ENCODE peak calls at places on chromosome 12, in seven cellular contexts. G is heart right ventricle, V is colonic mucosa, B is A673, L is MCF 10A, E is glutamatergic neuron, K is DND-41. Y is an unnamed sample.

GRCh38 chr12:117027251-117028086 is 71.7 kb downstream of the TESC start:
- DNase-seq in G (no peak), V (no peak), B (no peak), L (no peak), E (no peak), K (no peak), Y (no peak)

GRCh38 chr12:82659343-82660207 is 27.1 kb upstream of the TMTC2 start:
- DNase-seq in G (no peak), V (no peak), B (no peak), L (no peak), E (no peak), K (no peak), Y (no peak)

GRCh38 chr12:95002754-95003153 is 743 bp downstream of the NDUFA12 start:
- DNase-seq in G (no peak), V (no peak), B (no peak), L (no peak), E (no peak), K (no peak), Y (no peak)

GRCh38 chr12:124875803-124876132 is 12.1 kb upstream of the SCARB1 start:
- DNase-seq in G (no peak), V (peak), B (no peak), L (no peak), E (no peak), K (no peak), Y (no peak)

GRCh38 chr12:62910549-62911169 is 24.3 kb downstream of the PPM1H start:
- DNase-seq in G (no peak), V (no peak), B (no peak), L (no peak), E (no peak), K (no peak), Y (no peak)

GRCh38 chr12:123937707-123938600 is 34.7 kb downstream of the CCDC92 start:
- DNase-seq in G (no peak), V (no peak), B (no peak), L (no peak), E (no peak), K (peak), Y (peak)

GRCh38 chr12:130977046-130977758 is 23.5 kb downstream of the ADGRD1 start:
- DNase-seq in G (no peak), V (no peak), B (no peak), L (no peak), E (no peak), K (no peak), Y (no peak)

GRCh38 chr12:71980543-71980942 is 41.9 kb downstream of the TPH2 start:
- DNase-seq in G (no peak), V (no peak), B (no peak), L (no peak), E (no peak), K (no peak), Y (no peak)

GRCh38 chr12:99442758-99443157 is 204.8 kb upstream of the GARIN6 start:
- DNase-seq in G (no peak), V (no peak), B (no peak), L (no peak), E (no peak), K (no peak), Y (no peak)

GRCh38 chr12:17793854-17794253 is 296.1 kb downstream of the RERGL start:
- DNase-seq in G (no peak), V (no peak), B (no peak), L (no peak), E (no peak), K (no peak), Y (no peak)

GRCh38 chr12:26620907-26621306 is 212.1 kb downstream of the ITPR2 start:
- DNase-seq in G (no peak), V (no peak), B (no peak), L (no peak), E (no peak), K (no peak), Y (no peak)

GRCh38 chr12:52629251-52630103 is 11.1 kb upstream of the KRT73 start:
- DNase-seq in G (no peak), V (no peak), B (no peak), L (no peak), E (no peak), K (no peak), Y (no peak)

GRCh38 chr12:28865776-28866175 is 283.3 kb upstream of the FAR2 start:
- DNase-seq in G (no peak), V (no peak), B (no peak), L (no peak), E (no peak), K (no peak), Y (no peak)

GRCh38 chr12:71731439-71732356 is 23.0 kb upstream of the RAB21 start:
- DNase-seq in G (no peak), V (no peak), B (peak), L (no peak), E (no peak), K (no peak), Y (peak)

GRCh38 chr12:63238892-63239291 is 87.9 kb upstream of the AVPR1A start:
- DNase-seq in G (no peak), V (no peak), B (peak), L (no peak), E (no peak), K (no peak), Y (no peak)

GRCh38 chr12:31768046-31768445 is 39.2 kb upstream of the AMN1 start:
- DNase-seq in G (no peak), V (no peak), B (no peak), L (no peak), E (no peak), K (peak), Y (no peak)

GRCh38 chr12:69994593-69995222 is 169.7 kb downstream of the MYRFL start:
- DNase-seq in G (no peak), V (peak), B (peak), L (no peak), E (no peak), K (no peak), Y (no peak)

GRCh38 chr12:66403746-66404145 is 101.5 kb downstream of the HELB start:
- DNase-seq in G (no peak), V (no peak), B (no peak), L (no peak), E (no peak), K (no peak), Y (no peak)

GRCh38 chr12:105233045-105233905 is 2.7 kb downstream of the APPL2 start:
- DNase-seq in G (no peak), V (no peak), B (no peak), L (no peak), E (no peak), K (no peak), Y (no peak)

GRCh38 chr12:94795520-94795919 is 145.2 kb upstream of the TMCC3 start:
- DNase-seq in G (no peak), V (no peak), B (peak), L (peak), E (no peak), K (no peak), Y (no peak)

GRCh38 chr12:4584281-4584680 is 22.3 kb downstream of the DYRK4 start:
- DNase-seq in G (no peak), V (no peak), B (no peak), L (no peak), E (no peak), K (no peak), Y (no peak)

GRCh38 chr12:6375269-6376078 is at the start of gene SCNN1A:
- DNase-seq in G (no peak), V (peak), B (no peak), L (peak), E (no peak), K (no peak), Y (no peak)

GRCh38 chr12:6372403-6373003 is 2.9 kb downstream of the SCNN1A start:
- DNase-seq in G (no peak), V (no peak), B (peak), L (peak), E (no peak), K (no peak), Y (peak)

GRCh38 chr12:6373022-6373787 is 2.2 kb downstream of the SCNN1A start:
- DNase-seq in G (no peak), V (peak), B (no peak), L (peak), E (no peak), K (no peak), Y (no peak)

GRCh38 chr12:6374781-6375150 is 597 bp downstream of the SCNN1A start:
- DNase-seq in G (no peak), V (no peak), B (no peak), L (no peak), E (no peak), K (no peak), Y (no peak)

GRCh38 chr12:6374028-6374780 is 1.2 kb downstream of the SCNN1A start:
- DNase-seq in G (no peak), V (no peak), B (no peak), L (peak), E (no peak), K (no peak), Y (no peak)
- TF ChIP-seq CTCF in G (no peak), V (no peak), B (no peak), L (no peak), E (no peak), K (no peak), Y (no peak)

GRCh38 chr12:42507589-42507988 is 82.0 kb downstream of the PRICKLE1 start:
- DNase-seq in G (no peak), V (no peak), B (no peak), L (no peak), E (no peak), K (no peak), Y (no peak)

GRCh38 chr12:42510823-42511222 is 78.7 kb downstream of the PRICKLE1 start:
- DNase-seq in G (no peak), V (no peak), B (no peak), L (no peak), E (no peak), K (no peak), Y (no peak)

GRCh38 chr12:42508913-42509312 is 80.6 kb downstream of the PRICKLE1 start:
- DNase-seq in G (no peak), V (no peak), B (no peak), L (no peak), E (no peak), K (no peak), Y (no peak)

GRCh38 chr12:42507031-42507430 is 82.5 kb downstream of the PRICKLE1 start:
- DNase-seq in G (no peak), V (no peak), B (no peak), L (no peak), E (no peak), K (no peak), Y (no peak)

DNA sequence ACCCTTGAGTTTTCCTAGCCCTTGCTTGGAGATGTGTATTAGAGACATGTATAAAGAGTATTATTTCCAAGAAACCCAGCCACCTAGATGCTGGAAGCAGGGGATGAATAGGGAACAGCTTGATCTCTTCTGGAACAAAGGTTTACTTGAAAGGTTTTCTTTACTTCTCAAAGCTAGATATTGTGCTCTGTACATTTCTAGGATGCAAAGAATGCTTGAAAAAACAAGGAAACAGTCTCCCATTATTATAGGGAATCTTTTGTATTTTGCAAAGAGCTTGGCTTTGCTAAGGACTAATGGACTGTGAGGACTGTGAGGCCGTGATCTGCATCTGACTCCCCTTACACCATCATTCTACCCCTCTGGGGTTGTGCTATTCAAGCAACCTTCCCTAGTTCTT is 77.9 kb downstream of the PRICKLE1 start:
- DNase-seq in G (no peak), V (no peak), B (no peak), L (no peak), E (no peak), K (no peak), Y (no peak)
- TF ChIP-seq CTCF in G (no peak), V (no peak), B (no peak), L (no peak), E (no peak), K (no peak), Y (no peak)

GRCh38 chr12:79373896-79374499 is 316.8 kb downstream of the PAWR start:
- DNase-seq in G (no peak), V (peak), B (peak), L (peak), E (peak), K (peak), Y (peak)
- TF ChIP-seq CTCF in G (peak), V (peak), B (peak), L (peak), E (peak), K (peak), Y (peak)

GRCh38 chr12:47808574-47809380 is 10.9 kb downstream of the HDAC7 start:
- DNase-seq in G (peak), V (no peak), B (no peak), L (peak), E (no peak), K (peak), Y (peak)
- TF ChIP-seq CTCF in G (no peak), V (no peak), B (no peak), L (no peak), E (no peak), K (no peak), Y (peak)

DNA sequence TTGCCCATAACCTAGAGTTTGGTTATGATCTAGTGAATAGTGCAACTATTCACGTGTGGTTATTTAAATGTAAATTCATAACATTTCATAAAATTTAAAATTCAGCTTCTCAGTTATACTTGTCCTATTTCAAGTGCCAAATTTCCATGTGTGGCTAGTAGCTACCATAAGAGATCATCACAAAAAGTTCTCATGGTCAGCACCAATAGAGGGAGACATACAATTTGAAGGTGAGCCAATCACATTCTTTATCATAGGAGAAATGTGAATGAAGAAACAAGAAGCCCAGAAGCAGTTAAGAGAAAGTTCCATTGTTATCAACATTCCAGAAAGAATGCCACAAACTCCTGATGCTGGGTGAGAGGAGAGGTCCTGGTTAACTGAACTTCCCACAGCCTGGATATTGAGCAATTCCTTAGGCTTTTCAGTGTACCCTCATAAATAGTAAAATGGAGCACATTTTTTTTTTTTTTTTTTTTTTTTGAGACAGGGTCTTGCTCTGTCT is 892.9 kb upstream of the USP15 start:
- DNase-seq in G (no peak), V (no peak), B (no peak), L (peak), E (no peak), K (no peak), Y (no peak)
- TF ChIP-seq CTCF in G (no peak), V (no peak), B (peak), L (no peak), E (no peak), K (no peak), Y (no peak)

Y was measured in activated CD8-positive, alpha-beta T cell treated with anti-CD3 and anti-CD28 coated beads for 36 hours.